ENCODE peak calls at places on chromosomes 4 and X, in four cellular contexts. C is NB4, R is upper lobe of left lung, L is IMR-90. X is an unnamed sample.
A peak's percentile ranks its signal among the peaks of the same experiment; 100 is the strongest.

GRCh38 chr4:82594466-82594865 is 32.7 kb upstream of the TMEM150C start:
- DNase-seq in C (no peak), L (no peak), R (no peak), X (no peak)

GRCh38 chr4:11732155-11732554 is 303.5 kb upstream of the HS3ST1 start:
- DNase-seq in R (no peak), C (no peak), L (no peak), X (no peak)

GRCh38 chr4:87982036-87982435 is 6.5 kb downstream of the SPP1 start:
- DNase-seq in C (no peak), L (no peak), R (no peak), X (no peak)

GRCh38 chr4:70885174-70885573 is 17.0 kb upstream of the MOB1B start:
- DNase-seq in R (no peak), C (no peak), L (no peak), X (peak; percentile 10)

GRCh38 chr4:160848901-160849735 is 1314.7 kb downstream of the FSTL5 start:
- DNase-seq in C (no peak), R (no peak), L (no peak), X (no peak)

GRCh38 chrX:27336466-27337091 is 126.6 kb downstream of the PPP4R3C start:
- DNase-seq in C (peak; percentile 41), L (peak; percentile 2), R (no peak), X (peak; percentile 41)

GRCh38 chr4:89434364-89434988 is 126.9 kb upstream of the GPRIN3 start:
- DNase-seq in C (peak; percentile 27), R (no peak), L (peak; percentile 35), X (peak; percentile 7)

GRCh38 chr4:39732728-39733127 is 34.8 kb downstream of the UBE2K start:
- DNase-seq in L (peak; percentile 90), R (no peak), C (peak; percentile 45), X (no peak)

GRCh38 chrX:14865201-14865600 is 7.7 kb downstream of the FANCB start:
- DNase-seq in L (peak; percentile 41), C (no peak), R (no peak), X (no peak)

GRCh38 chr4:129095811-129096454 is at the start of gene C4orf33:
- DNase-seq in R (no peak), C (peak; percentile 81), L (peak; percentile 66), X (peak; percentile 82)

GRCh38 chrX:129798888-129799287 is 19.1 kb downstream of the SASH3 start:
- DNase-seq in L (no peak), C (peak; percentile 50), R (no peak), X (no peak)

GRCh38 chr4:121072836-121073362 is 564 bp upstream of the NDNF start:
- DNase-seq in L (no peak), R (no peak), C (no peak), X (no peak)

GRCh38 chr4:179624768-179625181 is 2182.5 kb upstream of the AGA start:
- DNase-seq in C (peak; percentile 15), L (peak; percentile 89), R (no peak), X (peak; percentile 2)

GRCh38 chr4:184288451-184289178 is 70.9 kb upstream of the ENPP6 start:
- DNase-seq in C (no peak), L (no peak), R (no peak), X (no peak)

GRCh38 chr4:67933755-67934154 is 29.5 kb downstream of the TMPRSS11A start:
- DNase-seq in C (no peak), L (no peak), R (no peak), X (no peak)

GRCh38 chr4:105140684-105141490 is 5.8 kb upstream of the TET2 start:
- DNase-seq in R (no peak), C (peak; percentile 59), L (no peak), X (no peak)

GRCh38 chr4:114864060-114864459 is 249.4 kb downstream of the NDST4 start:
- DNase-seq in C (no peak), L (no peak), R (no peak), X (no peak)

GRCh38 chrX:110791206-110791605 is 4.4 kb downstream of the CHRDL1 start:
- DNase-seq in R (no peak), L (no peak), C (no peak), X (no peak)

GRCh38 chr4:147096667-147097604 is 151.3 kb upstream of the TTC29 start:
- DNase-seq in C (peak; percentile 45), R (no peak), L (peak; percentile 69), X (no peak)

GRCh38 chrX:49880668-49881067 is 1.4 kb downstream of the USP27X start:
- DNase-seq in L (no peak), R (no peak), C (no peak), X (no peak)

GRCh38 chr4:89277412-89277811 is 30.2 kb downstream of the GPRIN3 start:
- DNase-seq in C (no peak), L (no peak), R (no peak), X (no peak)

GRCh38 chrX:65688403-65688881 is 21.0 kb downstream of the MSN start:
- DNase-seq in R (no peak), L (peak; percentile 73), C (peak; percentile 74), X (no peak)

GRCh38 chr4:141352775-141353544 is 132.3 kb downstream of the ZNF330 start:
- DNase-seq in L (peak; percentile 89), C (peak; percentile 71), R (no peak), X (no peak)

GRCh38 chrX:19697416-19697815 is 182.1 kb upstream of the MAP3K15 start:
- DNase-seq in C (no peak), L (peak; percentile 69), R (no peak), X (no peak)

GRCh38 chrX:103552236-103552635 is 32.9 kb upstream of the RAB40A start:
- DNase-seq in L (no peak), C (no peak), R (no peak), X (peak; percentile 3)

GRCh38 chr4:2583517-2583916 is 47.1 kb downstream of the FAM193A start:
- DNase-seq in L (peak; percentile 41), C (no peak), R (no peak), X (no peak)

GRCh38 chrX:13733506-13733905 is 914 bp downstream of the TRAPPC2 start:
- DNase-seq in R (no peak), L (peak; percentile 23), C (no peak), X (no peak)

GRCh38 chrX:20511792-20512191 is 245.1 kb upstream of the RPS6KA3 start:
- DNase-seq in R (no peak), L (no peak), C (no peak), X (no peak)

GRCh38 chrX:55489315-55490009 is at the start of gene USP51:
- DNase-seq in C (peak; percentile 55), L (peak; percentile 51), R (peak; percentile 52), X (peak; percentile 66)

GRCh38 chr4:23135792-23136645 is 443.3 kb downstream of the GBA3 start:
- DNase-seq in C (peak; percentile 65), L (peak; percentile 41), R (no peak), X (no peak)

GRCh38 chr4:126470862-126471261 is 1156.1 kb downstream of the FAT4 start:
- DNase-seq in C (peak; percentile 3), L (peak; percentile 36), R (no peak), X (no peak)

GRCh38 chr4:111283066-111283677 is 660.3 kb upstream of the PITX2 start:
- DNase-seq in L (peak; percentile 57), R (no peak), C (peak; percentile 60), X (peak; percentile 57)

GRCh38 chr4:186241616-186242015 is 14.3 kb downstream of the KLKB1 start:
- DNase-seq in C (no peak), L (no peak), R (no peak), X (no peak)

GRCh38 chr4:186240848-186241491 is 13.7 kb downstream of the KLKB1 start:
- DNase-seq in R (no peak), C (no peak), L (no peak), X (no peak)

GRCh38 chr4:186243331-186243730 is 16.0 kb downstream of the KLKB1 start:
- DNase-seq in L (no peak), R (no peak), C (no peak), X (no peak)

GRCh38 chr4:186248643-186249042 is 17.3 kb upstream of the F11 start:
- DNase-seq in L (no peak), C (no peak), R (no peak), X (no peak)

GRCh38 chr4:186244835-186245234 is 17.5 kb downstream of the KLKB1 start:
- DNase-seq in C (no peak), L (no peak), R (no peak), X (no peak)
- TF ChIP-seq POLR2A in C (no peak), L (no peak), R (no peak), X (no peak)

GRCh38 chr4:15001825-15002658 is at the start of gene CPEB2:
- DNase-seq in R (peak; percentile 99), C (peak; percentile 97), L (peak; percentile 97), X (peak; percentile 96)
- TF ChIP-seq POLR2A in R (peak; percentile 100), C (peak; percentile 87), L (peak; percentile 96), X (peak; percentile 99)

GRCh38 chrX:17035111-17035510 is 88.7 kb downstream of the REPS2 start:
- DNase-seq in L (no peak), C (no peak), R (no peak), X (no peak)
- TF ChIP-seq POLR2A in L (no peak), C (no peak), R (no peak), X (no peak)

GRCh38 chrX:153927936-153928760 is 2.1 kb upstream of the ARHGAP4 start:
- DNase-seq in L (peak; percentile 98), R (peak; percentile 98), C (peak; percentile 98), X (peak; percentile 97)
- TF ChIP-seq POLR2A in L (peak; percentile 65), R (no peak), C (peak; percentile 46), X (peak; percentile 80)

DNA sequence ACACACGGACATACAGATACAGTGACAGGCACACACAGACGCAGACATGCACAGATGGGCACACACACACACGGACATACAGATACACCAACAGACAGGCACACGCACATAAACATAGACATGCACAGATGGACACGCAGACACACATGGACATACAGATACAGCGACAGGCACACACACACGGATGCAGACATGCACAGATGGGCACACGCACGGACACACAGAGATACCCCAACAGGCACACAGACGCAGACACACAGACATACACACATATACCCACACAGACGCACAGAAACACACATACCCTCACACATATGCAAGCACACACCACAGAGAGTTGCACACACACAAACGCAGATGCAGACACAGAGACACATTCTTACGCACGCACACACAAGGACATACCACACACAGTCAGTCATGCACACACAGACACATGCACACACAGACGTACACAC is 24.4 kb upstream of the SLC25A6 start:
- DNase-seq in C (no peak), R (no peak), L (no peak), X (no peak)
- TF ChIP-seq POLR2A in C (no peak), R (no peak), L (no peak), X (no peak)

DNA sequence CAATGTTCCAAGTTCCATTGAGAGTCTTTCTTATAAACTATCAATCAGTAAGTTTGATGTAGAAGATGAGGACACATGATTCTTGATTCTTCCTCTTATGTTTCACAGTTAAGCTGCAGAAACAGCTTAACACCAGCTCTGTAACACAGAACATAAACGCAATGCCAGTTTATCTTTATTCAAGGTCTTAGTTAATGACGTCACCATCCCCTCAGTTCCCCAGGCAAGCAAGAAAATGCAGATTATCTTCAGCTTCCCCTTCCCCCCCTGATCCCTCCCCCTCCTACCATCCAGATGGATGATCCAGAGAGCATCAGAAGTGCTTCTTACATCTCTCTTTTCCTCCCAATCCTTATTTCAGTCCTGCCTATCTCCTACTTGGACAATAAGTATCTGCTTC is 4.4 kb upstream of the SH3RF1 start:
- DNase-seq in C (no peak), L (no peak), R (no peak), X (no peak)
- TF ChIP-seq POLR2A in C (no peak), L (no peak), R (no peak), X (no peak)

DNA sequence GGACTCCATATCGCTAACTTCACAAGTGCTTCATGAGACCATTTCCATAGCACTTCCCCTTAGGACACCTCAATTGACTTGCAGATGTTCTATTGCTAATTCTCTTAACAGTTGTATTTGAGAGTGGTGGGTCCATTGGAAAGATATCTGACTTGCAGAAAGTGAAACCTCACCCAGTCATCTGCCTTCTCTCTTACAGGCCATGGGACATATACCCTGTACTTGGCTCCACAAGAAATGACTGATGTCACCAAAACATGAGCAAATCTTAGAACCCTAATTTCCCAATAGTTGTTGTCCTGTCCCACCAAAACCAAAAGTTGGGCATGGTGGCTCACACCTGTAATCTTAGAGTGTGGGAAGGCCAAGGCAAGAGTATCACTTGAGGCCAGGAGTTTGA is 101.9 kb upstream of the MAML3 start:
- DNase-seq in C (no peak), L (no peak), R (no peak), X (no peak)
- TF ChIP-seq POLR2A in C (no peak), L (no peak), R (no peak), X (no peak)

X was measured in body of pancreas.